ENCODE peak calls at places on chromosomes 16 and 17, in eight cellular contexts. O is foreskin fibroblast; S is A172; Y is GM06990; M is activated naive CD4-positive, alpha-beta T cell treated with Interleukin-2 at 50 U/mL for 16 hours; E is fibroblast of mammary gland; Q is NCI-H510A treated with DMSO at 0.1 percent for 48 hours; R is ureter. Z is an unnamed sample.

GRCh38 chr17:39538875-39539274 is 68.8 kb downstream of the NEUROD2 start:
- DNase-seq in O (no peak), S (no peak), Y (no peak), M (no peak), E (no peak), Q (no peak), R (no peak), Z (no peak)

GRCh38 chr16:86925067-86925791 is 346.9 kb downstream of the FOXL1 start:
- DNase-seq in O (no peak), S (peak), Y (no peak), M (no peak), E (peak), Q (no peak), R (no peak), Z (no peak)

GRCh38 chr17:39036009-39036408 is 68.8 kb upstream of the FBXO47 start:
- DNase-seq in O (no peak), S (no peak), Y (no peak), M (no peak), E (no peak), Q (no peak), R (no peak), Z (no peak)

GRCh38 chr16:72908362-72908838 is 139.5 kb downstream of the ZFHX3 start:
- DNase-seq in O (no peak), S (no peak), Y (no peak), M (no peak), E (no peak), Q (no peak), R (no peak), Z (peak)

GRCh38 chr17:1882836-1883235 is 53.0 kb downstream of the RPA1 start:
- DNase-seq in O (peak), S (peak), Y (no peak), M (peak), E (peak), Q (no peak), R (no peak), Z (peak)

GRCh38 chr17:45841883-45842525 is 2.7 kb upstream of the SPPL2C start:
- DNase-seq in O (no peak), S (peak), Y (no peak), M (no peak), E (no peak), Q (peak), R (no peak), Z (no peak)

GRCh38 chr16:81652798-81653505 is 126.1 kb upstream of the PLCG2 start:
- DNase-seq in O (no peak), S (no peak), Y (no peak), M (no peak), E (no peak), Q (peak), R (no peak), Z (peak)

GRCh38 chr17:51435171-51435552 is 174.8 kb downstream of the UTP18 start:
- DNase-seq in O (no peak), S (peak), Y (no peak), M (peak), E (no peak), Q (no peak), R (no peak), Z (no peak)

GRCh38 chr17:4199818-4200402 is 56.9 kb downstream of the CYB5D2 start:
- DNase-seq in O (no peak), S (peak), Y (no peak), M (peak), E (peak), Q (peak), R (no peak), Z (peak)

GRCh38 chr16:50398336-50398735 is 29.5 kb upstream of the BRD7 start:
- DNase-seq in O (no peak), S (no peak), Y (no peak), M (no peak), E (no peak), Q (no peak), R (no peak), Z (no peak)

GRCh38 chr17:66930933-66931332 is 33.6 kb upstream of the CACNG4 start:
- DNase-seq in O (no peak), S (no peak), Y (no peak), M (no peak), E (no peak), Q (no peak), R (no peak), Z (no peak)